ENCODE peak calls at places on chromosome 6, in six cellular contexts. J is CD8-positive, alpha-beta T cell; V is AG04450; W is cardiac muscle cell; H is hepatocyte; B is brain microvascular endothelial cell. Z is an unnamed sample.

GRCh38 chr6:146803601-146804000 is 204.8 kb downstream of the ADGB start:
- DNase-seq in J (no peak), V (no peak), W (peak; percentile 36), H (no peak), B (no peak), Z (no peak)

GRCh38 chr6:34025851-34026250 is 120.0 kb downstream of the GRM4 start:
- DNase-seq in J (no peak), V (no peak), W (no peak), H (no peak), B (no peak), Z (no peak)

GRCh38 chr6:16921399-16922110 is 160.3 kb upstream of the ATXN1 start:
- DNase-seq in J (no peak), V (peak; percentile 72), W (no peak), H (no peak), B (no peak), Z (no peak)

GRCh38 chr6:16918586-16918985 is 157.3 kb upstream of the ATXN1 start:
- DNase-seq in J (no peak), V (no peak), W (peak; percentile 65), H (no peak), B (no peak), Z (no peak)

GRCh38 chr6:51654647-51655046 is 432.8 kb downstream of the PKHD1 start:
- DNase-seq in J (no peak), V (no peak), W (no peak), H (no peak), B (no peak), Z (no peak)

GRCh38 chr6:55293116-55293515 is 34.2 kb upstream of the GFRAL start:
- DNase-seq in J (no peak), V (no peak), W (peak; percentile 36), H (peak; percentile 11), B (peak; percentile 7), Z (peak; percentile 18)

GRCh38 chr6:113067612-113068262 is 720.6 kb downstream of the RFPL4B start:
- DNase-seq in J (no peak), V (no peak), W (peak; percentile 67), H (no peak), B (no peak), Z (no peak)

GRCh38 chr6:149544646-149545257 is 1.1 kb downstream of the PPIL4 start:
- DNase-seq in J (no peak), V (no peak), W (no peak), H (no peak), B (peak; percentile 4), Z (no peak)

GRCh38 chr6:25928562-25929324 is 1.7 kb downstream of the SLC17A2 start:
- DNase-seq in J (no peak), V (no peak), W (no peak), H (no peak), B (no peak), Z (no peak)

GRCh38 chr6:41705996-41706835 is 29.2 kb downstream of the TFEB start:
- DNase-seq in J (peak; percentile 31), V (no peak), W (peak; percentile 65), H (no peak), B (peak; percentile 56), Z (no peak)

GRCh38 chr6:24980507-24981384 is 45.0 kb upstream of the RIPOR2 start:
- DNase-seq in J (no peak), V (no peak), W (peak; percentile 77), H (no peak), B (no peak), Z (no peak)

GRCh38 chr6:109174911-109175310 is 79.6 kb downstream of the CEP57L1 start:
- DNase-seq in J (no peak), V (no peak), W (no peak), H (no peak), B (no peak), Z (no peak)

GRCh38 chr6:126628125-126628524 is 288.2 kb downstream of the CENPW start:
- DNase-seq in J (no peak), V (no peak), W (no peak), H (no peak), B (no peak), Z (peak; percentile 4)

GRCh38 chr6:4892785-4893485 is 110.9 kb downstream of the RPP40 start:
- DNase-seq in J (no peak), V (no peak), W (no peak), H (no peak), B (no peak), Z (no peak)

GRCh38 chr6:115441671-115442070 is 619.0 kb downstream of the FRK start:
- DNase-seq in J (no peak), V (no peak), W (peak; percentile 0), H (no peak), B (no peak), Z (no peak)

GRCh38 chr6:3911614-3912336 is 62.6 kb downstream of the FAM50B start:
- DNase-seq in J (no peak), V (peak; percentile 43), W (peak; percentile 88), H (peak; percentile 75), B (peak; percentile 95), Z (peak; percentile 48)

GRCh38 chr6:105391705-105392104 is 11.2 kb downstream of the PREP start:
- DNase-seq in J (no peak), V (no peak), W (no peak), H (no peak), B (no peak), Z (no peak)

GRCh38 chr6:115729036-115729435 is 331.7 kb downstream of the FRK start:
- DNase-seq in J (no peak), V (no peak), W (no peak), H (no peak), B (no peak), Z (no peak)

GRCh38 chr6:38095054-38095453 is 275.5 kb downstream of the ZFAND3 start:
- DNase-seq in J (no peak), V (peak; percentile 42), W (peak; percentile 38), H (no peak), B (peak; percentile 52), Z (no peak)

GRCh38 chr6:39934060-39934757 is at the start of gene MOCS1:
- DNase-seq in J (no peak), V (peak; percentile 7), W (peak; percentile 85), H (peak; percentile 83), B (peak; percentile 40), Z (peak; percentile 32)

GRCh38 chr6:18219611-18220010 is 44.7 kb downstream of the DEK start:
- DNase-seq in J (no peak), V (no peak), W (peak; percentile 54), H (no peak), B (no peak), Z (no peak)

GRCh38 chr6:170203212-170203611 is 87.7 kb downstream of the DLL1 start:
- DNase-seq in J (no peak), V (no peak), W (no peak), H (no peak), B (no peak), Z (no peak)

GRCh38 chr6:37785688-37786270 is 33.7 kb upstream of the ZFAND3 start:
- DNase-seq in J (no peak), V (no peak), W (no peak), H (no peak), B (no peak), Z (no peak)

GRCh38 chr6:136761227-136761922 is 30.9 kb downstream of the MAP3K5 start:
- DNase-seq in J (no peak), V (no peak), W (peak; percentile 72), H (no peak), B (no peak), Z (no peak)
- H3K4me3 ChIP-seq in J (no peak overlapping the region), V (peak overlapping the region; percentile 13), W (no peak overlapping the region), H (no peak overlapping the region), B (no peak overlapping the region), Z (no peak overlapping the region)

DNA sequence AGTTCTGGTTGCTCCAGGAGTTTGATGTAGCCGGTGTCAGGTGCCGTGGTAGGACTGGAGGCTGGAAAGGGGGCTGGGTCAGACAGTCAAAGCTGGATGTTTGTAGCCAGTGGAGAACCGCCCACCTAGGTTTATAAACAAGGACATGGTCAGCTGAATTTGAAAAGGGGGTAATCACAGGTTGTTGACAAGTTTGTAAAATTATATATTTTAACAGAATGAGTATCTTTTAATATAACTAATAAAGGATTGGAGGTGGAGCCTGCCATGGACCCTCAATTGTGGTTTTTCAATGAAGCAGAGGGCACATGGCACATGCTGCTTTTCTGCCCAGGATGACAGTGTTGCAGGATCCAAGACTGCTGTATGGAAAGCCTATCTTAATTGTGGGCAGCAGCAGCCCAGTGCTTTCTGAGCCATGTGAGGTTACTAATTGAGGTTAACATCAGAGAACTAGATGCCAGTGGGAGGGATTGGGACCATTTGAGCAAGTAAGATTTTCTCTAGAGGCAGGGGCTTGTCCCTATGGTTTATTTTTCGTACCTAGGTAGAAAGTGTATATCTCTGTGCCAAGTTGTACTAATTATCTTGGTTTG is 9.7 kb downstream of the HECA start:
- DNase-seq in J (no peak), V (no peak), W (no peak), H (no peak), B (no peak), Z (no peak)
- H3K4me3 ChIP-seq in J (peak overlapping the region; percentile 18), V (no peak overlapping the region), W (no peak overlapping the region), H (no peak overlapping the region), B (no peak overlapping the region), Z (no peak overlapping the region)

GRCh38 chr6:68040312-68040778 is 594.7 kb upstream of the ADGRB3 start:
- DNase-seq in J (no peak), V (no peak), W (peak; percentile 24), H (no peak), B (no peak), Z (no peak)
- H3K4me3 ChIP-seq in J (no peak overlapping the region), V (no peak overlapping the region), W (no peak overlapping the region), H (no peak overlapping the region), B (peak overlapping the region; percentile 40), Z (no peak overlapping the region)

GRCh38 chr6:50047026-50047425 is 2.7 kb downstream of the DEFB112 start:
- DNase-seq in J (no peak), V (no peak), W (no peak), H (no peak), B (no peak), Z (no peak)
- H3K4me3 ChIP-seq in J (no peak overlapping the region), V (no peak overlapping the region), W (no peak overlapping the region), H (no peak overlapping the region), B (no peak overlapping the region), Z (no peak overlapping the region)

GRCh38 chr6:86508230-86508629 is 429.1 kb upstream of the HTR1E start:
- DNase-seq in J (no peak), V (no peak), W (no peak), H (no peak), B (no peak), Z (no peak)
- H3K4me3 ChIP-seq in J (no peak overlapping the region), V (no peak overlapping the region), W (no peak overlapping the region), H (no peak overlapping the region), B (no peak overlapping the region), Z (no peak overlapping the region)

GRCh38 chr6:107369493-107369892 is 89.9 kb downstream of the PDSS2 start:
- DNase-seq in J (no peak), V (no peak), W (no peak), H (no peak), B (no peak), Z (no peak)
- H3K4me3 ChIP-seq in J (no peak overlapping the region), V (no peak overlapping the region), W (no peak overlapping the region), H (no peak overlapping the region), B (no peak overlapping the region), Z (no peak overlapping the region)

DNA sequence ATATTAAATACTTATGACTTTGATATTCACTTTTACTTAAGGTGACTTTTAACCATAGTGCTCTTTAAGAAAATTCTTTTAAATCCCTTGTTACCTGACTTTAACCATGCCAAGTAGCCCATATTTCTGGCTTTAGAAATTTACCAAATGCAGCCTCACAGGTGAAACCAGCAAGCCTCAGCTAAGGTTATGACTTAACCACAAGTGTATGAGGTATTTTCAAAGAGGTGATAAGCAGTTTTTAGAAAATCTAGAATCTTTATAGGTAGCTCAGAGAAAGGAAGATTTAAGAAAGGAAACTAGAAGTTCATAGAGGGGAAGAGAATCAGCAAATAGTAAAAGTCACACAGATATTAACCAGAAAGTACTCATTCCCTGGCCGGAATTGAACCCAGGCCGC is 661.9 kb upstream of the GJE1 start:
- DNase-seq in J (no peak), V (no peak), W (no peak), H (no peak), B (no peak), Z (no peak)
- H3K4me3 ChIP-seq in J (no peak overlapping the region), V (no peak overlapping the region), W (no peak overlapping the region), H (no peak overlapping the region), B (no peak overlapping the region), Z (no peak overlapping the region)

Z was measured in HCT116.